ENCODE peak calls at places on chromosomes 7 and 10, in eight cellular contexts. O is B cell, D is heart left ventricle, Z is brain microvascular endothelial cell, E is GM20000, M is cardiac fibroblast, F is colonic mucosa, W is adrenal gland. T is an unnamed sample.
A peak's percentile ranks its signal among the peaks of the same experiment; 100 is the strongest.

GRCh38 chr7:11831727-11832495 is at the start of gene THSD7A:
- DNase-seq in O (peak; percentile 18), D (peak; percentile 74), Z (peak; percentile 22), E (peak; percentile 31), M (peak; percentile 70), F (peak; percentile 23), W (peak; percentile 49), T (no peak)

GRCh38 chr7:128940494-128941322 is 3.0 kb downstream of the IRF5 start:
- DNase-seq in O (peak; percentile 91), D (peak; percentile 85), Z (no peak), E (peak; percentile 91), M (no peak), F (peak; percentile 54), W (no peak), T (no peak)

GRCh38 chr10:104614245-104614831 is 26.8 kb upstream of the SORCS3 start:
- DNase-seq in O (peak; percentile 2), D (no peak), Z (peak; percentile 38), E (peak; percentile 45), M (no peak), F (peak; percentile 24), W (peak; percentile 23), T (no peak)

GRCh38 chr10:82938331-82938730 is 1063.3 kb downstream of the NRG3 start:
- DNase-seq in O (no peak), D (no peak), Z (no peak), E (no peak), M (no peak), F (no peak), W (no peak), T (no peak)

GRCh38 chr7:934469-935320 is 19.8 kb downstream of the ADAP1 start:
- DNase-seq in O (no peak), D (peak; percentile 21), Z (no peak), E (no peak), M (no peak), F (no peak), W (no peak), T (no peak)

GRCh38 chr7:26441640-26442277 is 150.1 kb downstream of the SNX10 start:
- DNase-seq in O (no peak), D (no peak), Z (no peak), E (no peak), M (no peak), F (no peak), W (no peak), T (no peak)

GRCh38 chr10:129775681-129776080 is 188.4 kb downstream of the EBF3 start:
- DNase-seq in O (no peak), D (no peak), Z (no peak), E (no peak), M (no peak), F (no peak), W (no peak), T (no peak)

GRCh38 chr7:7962851-7963250 is 5.7 kb upstream of the GLCCI1 start:
- DNase-seq in O (no peak), D (no peak), Z (peak; percentile 54), E (no peak), M (no peak), F (no peak), W (no peak), T (no peak)

GRCh38 chr7:146702898-146703297 is 586.3 kb downstream of the CNTNAP2 start:
- DNase-seq in O (no peak), D (no peak), Z (no peak), E (no peak), M (no peak), F (no peak), W (no peak), T (no peak)

GRCh38 chr7:47474211-47474936 is 107.5 kb downstream of the TNS3 start:
- DNase-seq in O (no peak), D (no peak), Z (no peak), E (no peak), M (no peak), F (no peak), W (no peak), T (no peak)

GRCh38 chr7:70725448-70725847 is 406.5 kb upstream of the GALNT17 start:
- DNase-seq in O (no peak), D (no peak), Z (no peak), E (no peak), M (no peak), F (no peak), W (no peak), T (no peak)

GRCh38 chr7:99124636-99125504 is 19.0 kb downstream of the SMURF1 start:
- DNase-seq in O (no peak), D (no peak), Z (peak; percentile 47), E (no peak), M (no peak), F (no peak), W (no peak), T (no peak)

GRCh38 chr10:21831986-21832735 is 171.4 kb downstream of the DNAJC1 start:
- DNase-seq in O (no peak), D (no peak), Z (peak; percentile 25), E (no peak), M (peak; percentile 75), F (no peak), W (no peak), T (no peak)

GRCh38 chr7:101707587-101707986 is 78.5 kb upstream of the MYL10 start:
- DNase-seq in O (no peak), D (no peak), Z (no peak), E (no peak), M (no peak), F (peak; percentile 91), W (no peak), T (no peak)

GRCh38 chr7:151453326-151453791 is 13.4 kb upstream of the CRYGN start:
- DNase-seq in O (no peak), D (no peak), Z (no peak), E (no peak), M (no peak), F (no peak), W (peak; percentile 10), T (no peak)

GRCh38 chr7:150895809-150896208 is 43.5 kb downstream of the AOC1 start:
- DNase-seq in O (no peak), D (no peak), Z (no peak), E (no peak), M (no peak), F (no peak), W (no peak), T (no peak)

GRCh38 chr10:114719311-114719710 is 61.2 kb upstream of the ABLIM1 start:
- DNase-seq in O (no peak), D (no peak), Z (no peak), E (no peak), M (no peak), F (peak; percentile 61), W (no peak), T (no peak)

GRCh38 chr7:1109581-1110310 is 21.8 kb downstream of the GPER1 start:
- DNase-seq in O (no peak), D (no peak), Z (no peak), E (no peak), M (no peak), F (no peak), W (no peak), T (no peak)

GRCh38 chr7:16914771-16915170 is 33.0 kb upstream of the AGR3 start:
- DNase-seq in O (no peak), D (no peak), Z (peak; percentile 20), E (no peak), M (no peak), F (peak; percentile 70), W (no peak), T (no peak)

GRCh38 chr10:125792342-125793063 is 16.9 kb upstream of the MMP21 start:
- DNase-seq in O (no peak), D (no peak), Z (no peak), E (no peak), M (no peak), F (no peak), W (no peak), T (no peak)

GRCh38 chr10:48363617-48364355 is 57.3 kb downstream of the MAPK8 start:
- DNase-seq in O (peak; percentile 57), D (no peak), Z (peak; percentile 46), E (peak; percentile 42), M (peak; percentile 87), F (peak; percentile 33), W (peak; percentile 36), T (peak; percentile 36)

DNA sequence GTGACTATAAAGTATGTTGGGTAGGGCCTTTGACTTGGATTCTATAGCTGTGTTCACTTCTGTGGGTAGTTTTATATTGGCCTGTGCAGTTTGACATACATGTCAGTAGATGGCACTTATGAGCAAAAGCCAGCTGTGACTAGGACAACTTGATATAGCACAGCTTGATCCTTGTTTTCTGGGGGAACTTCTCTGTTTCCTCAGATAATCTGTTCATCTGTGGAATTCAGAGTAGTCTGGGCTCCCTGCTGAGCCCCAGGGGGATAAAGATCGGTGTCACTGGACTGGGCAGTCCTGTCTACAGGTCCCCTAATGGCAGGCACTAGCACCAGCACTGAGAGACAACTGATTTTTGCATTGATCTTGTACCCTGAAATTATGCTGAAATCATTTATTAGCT is 25.4 kb downstream of the CYP2C9 start:
- DNase-seq in O (peak; percentile 7), D (no peak), Z (peak; percentile 26), E (peak; percentile 6), M (peak; percentile 30), F (peak; percentile 16), W (no peak), T (no peak)
- TF ChIP-seq CTCF in O (peak; percentile 37), D (no peak), Z (peak; percentile 52), E (peak; percentile 50), M (peak; percentile 69), F (peak; percentile 54), W (no peak), T (peak; percentile 51)

GRCh38 chr7:30983914-30984247 is 20.1 kb downstream of the GHRHR start:
- DNase-seq in O (no peak), D (no peak), Z (no peak), E (no peak), M (no peak), F (no peak), W (no peak), T (no peak)
- TF ChIP-seq CTCF in O (peak; percentile 43), D (no peak), Z (no peak), E (no peak), M (no peak), F (peak; percentile 24), W (no peak), T (no peak)

DNA sequence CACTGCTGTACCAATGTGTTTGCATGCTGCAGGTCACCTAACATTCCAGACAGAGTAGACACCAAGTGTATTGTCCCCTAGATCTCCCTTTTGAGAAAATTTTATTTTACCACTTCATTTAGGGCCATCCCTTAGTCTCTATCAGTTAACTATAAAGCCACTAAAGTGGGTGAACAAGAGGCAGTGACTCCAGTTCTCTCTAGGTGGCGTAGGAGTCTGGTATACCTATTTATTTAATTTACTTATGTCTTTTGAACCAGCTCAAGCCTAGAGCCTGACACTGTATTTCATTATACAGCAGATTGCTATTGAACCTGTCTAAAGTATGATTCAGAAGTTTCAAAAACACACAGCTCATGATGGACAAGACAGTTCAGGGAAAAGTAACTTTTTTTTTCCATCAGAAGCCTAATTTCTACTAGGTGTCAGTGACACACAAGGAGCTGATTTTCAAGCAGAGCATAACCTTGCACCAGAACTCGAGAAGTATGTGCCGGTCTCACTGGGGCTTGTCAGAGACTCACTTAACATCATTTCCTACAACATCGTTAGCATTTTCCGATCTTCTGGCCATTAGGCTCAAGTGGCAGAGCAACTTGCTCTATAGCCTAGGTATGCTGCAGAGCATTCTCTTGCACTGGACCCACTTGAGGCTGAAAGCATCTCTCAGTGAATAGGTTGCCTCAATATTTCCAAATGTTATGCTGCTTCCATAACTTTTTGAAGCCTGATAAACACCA is 175.4 kb downstream of the CDC14C start:
- DNase-seq in O (no peak), D (no peak), Z (no peak), E (no peak), M (no peak), F (no peak), W (no peak), T (no peak)
- TF ChIP-seq CTCF in O (no peak), D (no peak), Z (no peak), E (no peak), M (no peak), F (no peak), W (no peak), T (peak; percentile 25)

GRCh38 chr7:142231716-142232115 is 26.1 kb downstream of the PRSS58 start:
- DNase-seq in O (no peak), D (no peak), Z (no peak), E (no peak), M (no peak), F (no peak), W (no peak), T (no peak)
- TF ChIP-seq CTCF in O (no peak), D (no peak), Z (peak; percentile 55), E (no peak), M (peak; percentile 27), F (no peak), W (no peak), T (peak; percentile 48)

T was measured in retinal pigment epithelial cell.